ENCODE peak calls at places on chromosomes 1 and 21, in eight cellular contexts. U is SK-N-MC; T is ELR; G is effector memory CD8-positive, alpha-beta T cell; S is hepatic stellate cell; E is activated T-cell treated with anti-CD3 and anti-CD28 coated beads, Interleukin-2, amount 50 U/mL, for 72 hours; B is T-helper 2 cell; M is H54. Q is an unnamed sample.

GRCh38 chr1:21381354-21381753 is 58.6 kb upstream of the NBPF3 start:
- DNase-seq in B (no peak), E (no peak), T (no peak), G (no peak), U (no peak), S (no peak), M (no peak), Q (no peak)

GRCh38 chr21:26842976-26843911 is 2.0 kb downstream of the ADAMTS1 start:
- DNase-seq in G (no peak), B (no peak), M (peak), T (peak), S (peak), E (peak), U (no peak), Q (peak)

GRCh38 chr21:44377201-44377921 is 23.9 kb downstream of the TRPM2 start:
- DNase-seq in E (no peak), T (no peak), S (no peak), G (no peak), B (no peak), U (no peak), M (no peak), Q (no peak)

GRCh38 chr1:222077191-222077590 is 335.3 kb upstream of the DUSP10 start:
- DNase-seq in B (no peak), E (no peak), M (no peak), S (no peak), G (no peak), U (no peak), T (no peak), Q (no peak)

GRCh38 chr1:109768700-109769325 is 5.1 kb upstream of the EPS8L3 start:
- DNase-seq in T (no peak), U (no peak), B (no peak), M (no peak), G (no peak), S (no peak), E (no peak), Q (no peak)

GRCh38 chr1:82625562-82625961 is 824.8 kb downstream of the ADGRL2 start:
- DNase-seq in U (no peak), B (no peak), M (no peak), E (no peak), T (no peak), S (no peak), G (no peak), Q (no peak)

GRCh38 chr1:74504125-74505065 is 8.0 kb downstream of the LRRC53 start:
- DNase-seq in B (no peak), U (peak), T (peak), G (peak), M (peak), S (peak), E (peak), Q (peak)

GRCh38 chr1:247103777-247104591 is at the start of gene ZNF669:
- DNase-seq in B (peak), G (peak), U (peak), E (peak), M (peak), T (peak), S (peak), Q (peak)

GRCh38 chr1:35406103-35406502 is 137.6 kb downstream of the ZMYM4 start:
- DNase-seq in G (no peak), U (no peak), B (no peak), M (no peak), E (no peak), S (no peak), T (no peak), Q (no peak)

GRCh38 chr1:179366093-179366800 is 476 bp downstream of the AXDND1 start:
- DNase-seq in M (no peak), U (no peak), T (peak), G (no peak), E (peak), B (no peak), S (peak), Q (peak)

GRCh38 chr1:2566106-2567045 is 10.2 kb downstream of the TNFRSF14 start:
- DNase-seq in U (no peak), S (no peak), M (no peak), G (no peak), E (no peak), B (no peak), T (peak), Q (no peak)

GRCh38 chr1:115337633-115338456 is at the start of gene NGF:
- DNase-seq in G (no peak), T (peak), E (peak), S (peak), U (no peak), B (no peak), M (peak), Q (peak)

GRCh38 chr21:44475266-44475665 is 20.0 kb downstream of the LRRC3 start:
- DNase-seq in B (no peak), S (no peak), M (no peak), E (no peak), G (no peak), U (no peak), T (no peak), Q (no peak)

GRCh38 chr1:171251741-171252300 is 3.5 kb downstream of the FMO1 start:
- DNase-seq in M (no peak), S (no peak), G (no peak), E (peak), T (peak), B (no peak), U (no peak), Q (peak)